ENCODE peak calls at places on chromosomes 4 and X, in six cellular contexts. U is AG04450, E is esophagus squamous epithelium, W is tibial artery, D is AG10803, X is ascending aorta. V is an unnamed sample.
A peak's percentile ranks its signal among the peaks of the same experiment; 100 is the strongest.

GRCh38 chr4:180398564-180398963 is 1844.6 kb upstream of the TENM3 start:
- DNase-seq in U (no peak), E (no peak), W (no peak), D (no peak), X (no peak), V (no peak)

GRCh38 chr4:109821186-109821585 is 5.6 kb downstream of the GAR1 start:
- DNase-seq in U (no peak), E (no peak), W (no peak), D (no peak), X (no peak), V (no peak)

GRCh38 chrX:8879750-8880149 is 78.6 kb upstream of the FAM9A start:
- DNase-seq in U (no peak), E (no peak), W (no peak), D (no peak), X (no peak), V (no peak)

GRCh38 chr4:55545133-55545532 is 1.6 kb downstream of the CLOCK start:
- DNase-seq in U (no peak), E (no peak), W (no peak), D (no peak), X (no peak), V (no peak)

GRCh38 chr4:108029321-108029720 is 39.6 kb downstream of the HADH start:
- DNase-seq in U (no peak), E (no peak), W (no peak), D (no peak), X (no peak), V (no peak)

GRCh38 chrX:68697036-68697435 is 49.6 kb downstream of the STARD8 start:
- DNase-seq in U (no peak), E (no peak), W (no peak), D (no peak), X (no peak), V (no peak)

GRCh38 chr4:39230462-39230861 is 48.1 kb downstream of the WDR19 start:
- DNase-seq in U (no peak), E (no peak), W (no peak), D (no peak), X (no peak), V (no peak)

GRCh38 chr4:5852806-5853205 is 40.1 kb downstream of the CRMP1 start:
- DNase-seq in U (no peak), E (no peak), W (no peak), D (no peak), X (no peak), V (no peak)

GRCh38 chr4:189069782-189070181 is 870.9 kb upstream of the FRG1 start:
- DNase-seq in U (no peak), E (no peak), W (no peak), D (no peak), X (no peak), V (no peak)

GRCh38 chrX:41265615-41266014 is 68.3 kb upstream of the DDX3X start:
- DNase-seq in U (peak; percentile 57), E (no peak), W (peak; percentile 79), D (peak; percentile 80), X (peak; percentile 76), V (no peak)

GRCh38 chrX:1885116-1885515 is 270.3 kb downstream of the ASMT start:
- DNase-seq in U (no peak), E (no peak), W (no peak), D (no peak), X (no peak), V (no peak)

GRCh38 chr4:158850371-158850770 is 81.5 kb downstream of the FNIP2 start:
- DNase-seq in U (no peak), E (no peak), W (no peak), D (no peak), X (no peak), V (no peak)

GRCh38 chr4:151034829-151035228 is 19.7 kb upstream of the LRBA start:
- DNase-seq in U (no peak), E (no peak), W (no peak), D (no peak), X (no peak), V (no peak)

GRCh38 chrX:119589810-119590209 is 15.4 kb downstream of the UBE2A start:
- DNase-seq in U (no peak), E (no peak), W (no peak), D (no peak), X (no peak), V (no peak)

GRCh38 chrX:38278682-38279081 is 48.6 kb downstream of the RPGR start:
- DNase-seq in U (no peak), E (no peak), W (no peak), D (peak; percentile 40), X (no peak), V (no peak)

GRCh38 chrX:11555759-11556158 is 110.0 kb downstream of the ARHGAP6 start:
- DNase-seq in U (no peak), E (no peak), W (no peak), D (peak; percentile 27), X (no peak), V (no peak)

GRCh38 chr4:37812713-37813112 is 13.8 kb upstream of the PGM2 start:
- DNase-seq in U (no peak), E (no peak), W (no peak), D (peak; percentile 67), X (no peak), V (no peak)

GRCh38 chr4:168723020-168723419 is 226.2 kb downstream of the PALLD start:
- DNase-seq in U (no peak), E (no peak), W (no peak), D (peak; percentile 68), X (no peak), V (peak; percentile 63)

GRCh38 chr4:159150380-159150779 is 47.5 kb downstream of the RAPGEF2 start:
- DNase-seq in U (no peak), E (no peak), W (no peak), D (no peak), X (no peak), V (no peak)

GRCh38 chr4:150126880-150127236 is 48.6 kb downstream of the DCLK2 start:
- DNase-seq in U (no peak), E (no peak), W (no peak), D (peak; percentile 74), X (no peak), V (no peak)

GRCh38 chr4:100984901-100985300 is 362.4 kb downstream of the PPP3CA start:
- DNase-seq in U (peak; percentile 8), E (no peak), W (no peak), D (peak; percentile 78), X (no peak), V (no peak)

GRCh38 chr4:78691971-78692814 is 84.0 kb upstream of the BMP2K start:
- DNase-seq in U (no peak), E (no peak), W (no peak), D (peak; percentile 41), X (no peak), V (no peak)

GRCh38 chr4:150960818-150961217 is 54.3 kb downstream of the LRBA start:
- DNase-seq in U (no peak), E (no peak), W (no peak), D (peak; percentile 23), X (no peak), V (no peak)

GRCh38 chr4:1767770-1768366 is 25.2 kb upstream of the FGFR3 start:
- DNase-seq in U (no peak), E (no peak), W (no peak), D (peak; percentile 31), X (no peak), V (no peak)
- TF ChIP-seq CTCF in U (peak; percentile 46), E (peak; percentile 42), W (no peak), D (peak; percentile 39), X (no peak), V (peak; percentile 19)

GRCh38 chr4:7158991-7159390 is 33.3 kb upstream of the SORCS2 start:
- DNase-seq in U (no peak), E (no peak), W (peak; percentile 41), D (no peak), X (no peak), V (no peak)
- H3K4me3 ChIP-seq in U (no peak overlapping the region), E (no peak overlapping the region), W (no peak overlapping the region), D (no peak overlapping the region), X (no peak overlapping the region), V (no peak overlapping the region)

GRCh38 chrX:25810202-25810601 is 327.9 kb upstream of the MAGEB18 start:
- DNase-seq in U (peak; percentile 50), E (no peak), W (no peak), D (no peak), X (no peak), V (no peak)
- TF ChIP-seq CTCF in U (no peak), E (no peak), W (no peak), D (no peak), X (no peak), V (no peak)

GRCh38 chrX:23398570-23398969 is 63.9 kb downstream of the PTCHD1 start:
- DNase-seq in U (no peak), E (no peak), W (no peak), D (no peak), X (no peak), V (no peak)
- H3K4me3 ChIP-seq in U (no peak overlapping the region), E (no peak overlapping the region), W (no peak overlapping the region), D (no peak overlapping the region), X (no peak overlapping the region), V (no peak overlapping the region)

GRCh38 chr4:146550161-146550560 is 28.4 kb upstream of the SLC10A7 start:
- DNase-seq in U (no peak), E (no peak), W (no peak), D (no peak), X (no peak), V (no peak)

GRCh38 chr4:146548443-146548842 is 26.7 kb upstream of the SLC10A7 start:
- DNase-seq in U (no peak), E (no peak), W (no peak), D (no peak), X (no peak), V (no peak)

GRCh38 chr4:146545102-146545501 is 23.4 kb upstream of the SLC10A7 start:
- DNase-seq in U (no peak), E (no peak), W (no peak), D (peak; percentile 42), X (no peak), V (no peak)
- TF ChIP-seq CTCF in U (peak; percentile 42), E (no peak), W (no peak), D (peak; percentile 55), X (no peak), V (peak; percentile 51)

GRCh38 chrX:150567645-150568319 is 639 bp upstream of the MTM1 start:
- DNase-seq in U (no peak), E (no peak), W (no peak), D (no peak), X (no peak), V (no peak)
- H3K4me3 ChIP-seq in U (peak overlapping the region; percentile 25), E (peak overlapping the region; percentile 77), W (peak overlapping the region; percentile 81), D (peak overlapping the region; percentile 31), X (no peak overlapping the region), V (peak overlapping the region; percentile 7)

DNA sequence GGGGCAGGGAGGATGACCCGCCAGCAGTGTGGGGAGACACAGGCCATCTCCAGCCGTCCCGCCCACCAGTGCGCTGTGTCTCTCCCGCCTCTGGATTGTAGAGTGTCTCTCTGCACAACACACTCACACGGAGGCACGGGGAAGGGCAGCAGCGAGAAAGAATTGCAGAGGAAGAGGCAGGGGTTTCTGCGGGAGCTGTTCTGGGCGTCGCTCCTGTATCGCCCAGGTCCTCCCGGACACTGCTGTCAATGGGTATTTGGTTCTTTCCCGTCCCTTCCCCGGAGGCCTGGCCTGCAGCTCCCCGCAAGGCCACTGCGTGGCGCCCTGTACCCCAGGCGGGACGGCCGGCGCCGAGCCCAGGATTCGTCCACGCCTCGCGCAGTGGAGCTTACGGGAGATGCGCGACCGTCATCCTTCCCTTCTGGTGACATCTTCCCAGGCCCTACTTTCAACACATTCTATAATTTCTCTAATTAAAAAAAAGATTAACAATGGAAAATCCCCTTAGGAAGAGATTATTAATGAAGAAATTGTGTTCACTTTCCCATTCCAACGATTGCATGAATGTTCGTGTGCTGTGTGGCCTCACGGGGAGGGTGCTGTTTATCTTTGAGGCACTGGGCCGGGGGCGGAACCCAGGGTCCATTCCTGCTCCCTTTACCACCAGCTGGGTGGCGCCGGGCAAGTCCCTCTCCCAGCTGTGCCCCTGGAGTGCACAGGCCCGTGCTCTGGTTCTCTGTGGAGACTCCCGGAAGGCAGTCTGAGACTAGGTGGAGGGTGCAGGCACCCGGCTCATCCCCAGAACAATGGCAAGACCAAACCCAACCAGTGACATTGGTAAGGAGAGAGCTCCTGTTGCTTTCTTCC is 95.7 kb downstream of the CPZ start:
- DNase-seq in U (no peak), E (no peak), W (peak; percentile 46), D (no peak), X (no peak), V (no peak)
- TF ChIP-seq CTCF in U (peak; percentile 47), E (peak; percentile 68), W (no peak), D (peak; percentile 49), X (no peak), V (peak; percentile 80)

V was measured in HFF-Myc.